ENCODE peak calls at places on chromosomes 6 and 20, in five cellular contexts. One of them, this sample, is unnamed.
A peak's percentile ranks its signal among the peaks of the same experiment; 100 is the strongest.

GRCh38 chr6:27472182-27472616 is 706 bp downstream of the ZNF184 start:
- ATAC-seq in naive thymus-derived CD4-positive, alpha-beta T cell: peak; percentile 82
- ATAC-seq in lower lobe of right lung: peak; percentile 76
- ATAC-seq in GM12878: peak; percentile 68
- ATAC-seq in upper lobe of left lung: peak; percentile 82
- ATAC-seq in this sample: peak; percentile 33

GRCh38 chr6:110560239-110561015 is 84.0 kb upstream of the SLC22A16 start:
- ATAC-seq in naive thymus-derived CD4-positive, alpha-beta T cell: peak; percentile 40
- ATAC-seq in GM12878: no peak
- ATAC-seq in lower lobe of right lung: no peak
- ATAC-seq in upper lobe of left lung: no peak
- ATAC-seq in this sample: no peak

GRCh38 chr6:145012039-145012662 is 723.2 kb downstream of the EPM2A start:
- ATAC-seq in lower lobe of right lung: no peak
- ATAC-seq in GM12878: no peak
- ATAC-seq in naive thymus-derived CD4-positive, alpha-beta T cell: no peak
- ATAC-seq in upper lobe of left lung: no peak
- ATAC-seq in this sample: no peak

GRCh38 chr6:164114656-164115055 is 700.1 kb downstream of the QKI start:
- ATAC-seq in lower lobe of right lung: no peak
- ATAC-seq in GM12878: no peak
- ATAC-seq in upper lobe of left lung: no peak
- ATAC-seq in naive thymus-derived CD4-positive, alpha-beta T cell: no peak
- ATAC-seq in this sample: no peak

GRCh38 chr6:31659649-31660223 is 842 bp downstream of the C6orf47 start:
- ATAC-seq in GM12878: peak; percentile 32
- ATAC-seq in naive thymus-derived CD4-positive, alpha-beta T cell: peak; percentile 47
- ATAC-seq in lower lobe of right lung: peak; percentile 68
- ATAC-seq in upper lobe of left lung: peak; percentile 34
- ATAC-seq in this sample: no peak

GRCh38 chr6:101613556-101613955 is 220.0 kb downstream of the GRIK2 start:
- ATAC-seq in lower lobe of right lung: no peak
- ATAC-seq in naive thymus-derived CD4-positive, alpha-beta T cell: no peak
- ATAC-seq in GM12878: no peak
- ATAC-seq in upper lobe of left lung: no peak
- ATAC-seq in this sample: no peak

GRCh38 chr6:21738180-21739094 is 144.9 kb downstream of the SOX4 start:
- ATAC-seq in naive thymus-derived CD4-positive, alpha-beta T cell: no peak
- ATAC-seq in GM12878: no peak
- ATAC-seq in lower lobe of right lung: peak; percentile 96
- ATAC-seq in upper lobe of left lung: peak; percentile 86
- ATAC-seq in this sample: no peak

GRCh38 chr20:50092436-50092835 is 20.5 kb downstream of the UBE2V1 start:
- ATAC-seq in GM12878: no peak
- ATAC-seq in upper lobe of left lung: no peak
- ATAC-seq in naive thymus-derived CD4-positive, alpha-beta T cell: no peak
- ATAC-seq in lower lobe of right lung: no peak
- ATAC-seq in this sample: no peak

GRCh38 chr20:53751394-53752368 is 158.0 kb upstream of the ZNF217 start:
- ATAC-seq in GM12878: peak; percentile 83
- ATAC-seq in naive thymus-derived CD4-positive, alpha-beta T cell: peak; percentile 61
- ATAC-seq in upper lobe of left lung: no peak
- ATAC-seq in lower lobe of right lung: peak; percentile 33
- ATAC-seq in this sample: no peak

GRCh38 chr6:80457044-80457933 is 350.8 kb downstream of the BCKDHB start:
- ATAC-seq in upper lobe of left lung: peak; percentile 82
- ATAC-seq in lower lobe of right lung: peak; percentile 92
- ATAC-seq in naive thymus-derived CD4-positive, alpha-beta T cell: no peak
- ATAC-seq in GM12878: no peak
- ATAC-seq in this sample: peak; percentile 96

GRCh38 chr6:111982681-111983080 is 71.2 kb upstream of the CCN6 start:
- ATAC-seq in upper lobe of left lung: no peak
- ATAC-seq in GM12878: no peak
- ATAC-seq in lower lobe of right lung: no peak
- ATAC-seq in naive thymus-derived CD4-positive, alpha-beta T cell: no peak
- ATAC-seq in this sample: no peak

GRCh38 chr6:99151634-99152344 is 197.7 kb downstream of the FAXC start:
- ATAC-seq in naive thymus-derived CD4-positive, alpha-beta T cell: no peak
- ATAC-seq in GM12878: peak; percentile 99
- ATAC-seq in lower lobe of right lung: peak; percentile 74
- ATAC-seq in upper lobe of left lung: no peak
- ATAC-seq in this sample: no peak

GRCh38 chr6:63872233-63872632 is 236.6 kb downstream of the PHF3 start:
- ATAC-seq in GM12878: no peak
- ATAC-seq in upper lobe of left lung: peak; percentile 43
- ATAC-seq in lower lobe of right lung: no peak
- ATAC-seq in naive thymus-derived CD4-positive, alpha-beta T cell: no peak
- ATAC-seq in this sample: no peak

GRCh38 chr20:23164176-23164601 is 78.1 kb upstream of the CD93 start:
- ATAC-seq in GM12878: no peak
- ATAC-seq in upper lobe of left lung: no peak
- ATAC-seq in lower lobe of right lung: no peak
- ATAC-seq in naive thymus-derived CD4-positive, alpha-beta T cell: no peak
- ATAC-seq in this sample: no peak

GRCh38 chr6:115680621-115681020 is 380.1 kb downstream of the FRK start:
- ATAC-seq in naive thymus-derived CD4-positive, alpha-beta T cell: no peak
- ATAC-seq in upper lobe of left lung: no peak
- ATAC-seq in GM12878: no peak
- ATAC-seq in lower lobe of right lung: no peak
- ATAC-seq in this sample: no peak

GRCh38 chr6:115675443-115675842 is 385.2 kb downstream of the FRK start:
- ATAC-seq in upper lobe of left lung: no peak
- ATAC-seq in naive thymus-derived CD4-positive, alpha-beta T cell: no peak
- ATAC-seq in lower lobe of right lung: no peak
- ATAC-seq in GM12878: no peak
- ATAC-seq in this sample: no peak
- H3K4me1 ChIP-seq in upper lobe of left lung: no peaks in the 10 kb centered on the region
- H3K4me1 ChIP-seq in naive thymus-derived CD4-positive, alpha-beta T cell: no peaks in the 10 kb centered on the region
- H3K4me1 ChIP-seq in lower lobe of right lung: no peaks in the 10 kb centered on the region
- H3K4me1 ChIP-seq in GM12878: no peaks in the 10 kb centered on the region
- H3K4me1 ChIP-seq in this sample: no peaks in the 10 kb centered on the region

GRCh38 chr6:121759370-121759769 is 323.9 kb downstream of the GJA1 start:
- ATAC-seq in lower lobe of right lung: no peak
- ATAC-seq in upper lobe of left lung: no peak
- ATAC-seq in naive thymus-derived CD4-positive, alpha-beta T cell: no peak
- ATAC-seq in GM12878: peak; percentile 80
- ATAC-seq in this sample: no peak

GRCh38 chr6:121760640-121761213 is 325.3 kb downstream of the GJA1 start:
- ATAC-seq in upper lobe of left lung: no peak
- ATAC-seq in lower lobe of right lung: no peak
- ATAC-seq in naive thymus-derived CD4-positive, alpha-beta T cell: no peak
- ATAC-seq in GM12878: no peak
- ATAC-seq in this sample: no peak

GRCh38 chr6:121764493-121764892 is 329.0 kb downstream of the GJA1 start:
- ATAC-seq in upper lobe of left lung: no peak
- ATAC-seq in lower lobe of right lung: no peak
- ATAC-seq in naive thymus-derived CD4-positive, alpha-beta T cell: no peak
- ATAC-seq in GM12878: peak; percentile 89
- ATAC-seq in this sample: no peak

GRCh38 chr6:121756643-121757042 is 321.2 kb downstream of the GJA1 start:
- ATAC-seq in naive thymus-derived CD4-positive, alpha-beta T cell: no peak
- ATAC-seq in upper lobe of left lung: no peak
- ATAC-seq in GM12878: no peak
- ATAC-seq in lower lobe of right lung: no peak
- ATAC-seq in this sample: no peak

DNA sequence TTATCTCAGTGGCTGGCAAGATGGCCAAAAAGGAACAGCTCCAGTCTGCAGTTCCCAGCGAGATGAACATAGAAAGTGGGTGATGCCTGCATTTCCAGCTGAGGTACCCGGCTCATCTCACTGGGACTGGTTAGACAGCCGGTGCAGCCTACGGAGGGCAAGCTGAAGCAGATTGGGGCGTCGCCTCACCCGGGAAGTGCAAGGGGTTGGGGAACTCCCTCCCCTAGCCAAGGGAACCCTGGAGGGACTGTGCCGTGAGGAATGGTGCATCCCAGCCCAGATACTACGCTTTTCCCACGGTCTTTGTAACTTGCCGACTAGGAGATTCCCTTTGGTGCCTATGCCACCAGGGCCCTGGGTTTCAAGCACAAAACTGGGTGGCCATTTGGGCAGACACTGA is 324.7 kb downstream of the GJA1 start:
- ATAC-seq in lower lobe of right lung: no peak
- ATAC-seq in naive thymus-derived CD4-positive, alpha-beta T cell: no peak
- ATAC-seq in upper lobe of left lung: no peak
- ATAC-seq in GM12878: no peak
- ATAC-seq in this sample: no peak
- H3K4me1 ChIP-seq in lower lobe of right lung: no peaks in the 10 kb centered on the region
- H3K4me1 ChIP-seq in naive thymus-derived CD4-positive, alpha-beta T cell: no peaks in the 10 kb centered on the region
- H3K4me1 ChIP-seq in upper lobe of left lung: no peaks in the 10 kb centered on the region
- H3K4me1 ChIP-seq in GM12878: peaks cover 3% of the 10 kb centered on the region
- H3K4me1 ChIP-seq in this sample: peaks cover 4% of the 10 kb centered on the region

GRCh38 chr6:108654465-108655106 is 93.9 kb downstream of the FOXO3 start:
- ATAC-seq in lower lobe of right lung: no peak
- ATAC-seq in naive thymus-derived CD4-positive, alpha-beta T cell: no peak
- ATAC-seq in GM12878: no peak
- ATAC-seq in upper lobe of left lung: no peak
- ATAC-seq in this sample: no peak

GRCh38 chr6:108658174-108658573 is 97.5 kb downstream of the FOXO3 start:
- ATAC-seq in lower lobe of right lung: no peak
- ATAC-seq in GM12878: no peak
- ATAC-seq in naive thymus-derived CD4-positive, alpha-beta T cell: no peak
- ATAC-seq in upper lobe of left lung: no peak
- ATAC-seq in this sample: no peak

GRCh38 chr6:108655840-108656650 is 95.3 kb downstream of the FOXO3 start:
- ATAC-seq in upper lobe of left lung: no peak
- ATAC-seq in naive thymus-derived CD4-positive, alpha-beta T cell: no peak
- ATAC-seq in GM12878: no peak
- ATAC-seq in lower lobe of right lung: peak; percentile 27
- ATAC-seq in this sample: peak; percentile 24

GRCh38 chr6:108653864-108654402 is 93.2 kb downstream of the FOXO3 start:
- ATAC-seq in upper lobe of left lung: no peak
- ATAC-seq in GM12878: no peak
- ATAC-seq in naive thymus-derived CD4-positive, alpha-beta T cell: no peak
- ATAC-seq in lower lobe of right lung: peak; percentile 64
- ATAC-seq in this sample: peak; percentile 78

DNA sequence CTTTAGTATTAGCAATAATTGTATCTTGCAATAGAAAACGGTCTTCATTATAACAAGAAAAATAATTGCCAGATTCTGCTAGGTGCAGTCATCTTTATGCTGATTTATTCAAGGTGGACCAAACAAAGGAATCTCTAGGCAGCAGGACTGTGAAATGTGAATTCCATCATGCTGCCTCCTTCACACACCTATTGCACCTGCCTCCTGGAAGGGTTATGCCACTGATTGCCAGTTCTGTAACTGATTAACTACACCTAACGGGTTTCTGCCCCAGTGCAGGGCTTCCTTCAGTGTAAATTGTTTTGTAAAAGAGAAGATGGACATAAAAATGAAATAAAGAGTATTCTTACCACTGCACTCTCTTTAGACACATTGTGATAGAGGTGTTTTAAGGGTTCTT is 96.1 kb downstream of the FOXO3 start:
- ATAC-seq in naive thymus-derived CD4-positive, alpha-beta T cell: no peak
- ATAC-seq in GM12878: no peak
- ATAC-seq in lower lobe of right lung: peak; percentile 56
- ATAC-seq in upper lobe of left lung: no peak
- ATAC-seq in this sample: no peak
- H3K4me1 ChIP-seq in naive thymus-derived CD4-positive, alpha-beta T cell: peaks cover 10% of the 10 kb centered on the region
- H3K4me1 ChIP-seq in GM12878: no peaks in the 10 kb centered on the region
- H3K4me1 ChIP-seq in lower lobe of right lung: peaks cover 67% of the 10 kb centered on the region
- H3K4me1 ChIP-seq in upper lobe of left lung: peaks cover 42% of the 10 kb centered on the region
- H3K4me1 ChIP-seq in this sample: peaks cover 42% of the 10 kb centered on the region

DNA sequence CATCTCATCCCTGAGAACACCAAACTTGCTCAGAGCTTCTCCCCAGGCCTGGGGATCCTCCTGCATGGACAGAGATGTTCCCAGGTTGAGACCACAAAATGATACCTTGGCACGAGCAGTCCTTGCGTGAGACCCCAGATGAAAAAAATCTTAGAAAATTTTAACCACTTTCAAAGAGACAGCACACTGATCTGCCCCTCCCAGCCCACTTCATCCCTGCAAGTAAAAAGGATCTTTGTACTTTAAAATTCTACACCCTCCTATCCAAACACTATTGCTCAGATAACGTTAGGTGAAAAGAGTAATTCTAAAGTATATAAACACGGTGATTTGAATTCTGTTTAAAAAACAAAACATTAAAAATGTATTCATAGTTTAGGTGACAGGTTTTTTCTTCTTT is 98.5 kb downstream of the SLC23A2 start:
- ATAC-seq in lower lobe of right lung: no peak
- ATAC-seq in upper lobe of left lung: no peak
- ATAC-seq in GM12878: no peak
- ATAC-seq in naive thymus-derived CD4-positive, alpha-beta T cell: no peak
- ATAC-seq in this sample: no peak
- H3K4me1 ChIP-seq in lower lobe of right lung: peaks cover 13% of the 10 kb centered on the region
- H3K4me1 ChIP-seq in upper lobe of left lung: peaks cover 10% of the 10 kb centered on the region
- H3K4me1 ChIP-seq in GM12878: no peaks in the 10 kb centered on the region
- H3K4me1 ChIP-seq in naive thymus-derived CD4-positive, alpha-beta T cell: no peaks in the 10 kb centered on the region
- H3K4me1 ChIP-seq in this sample: peaks cover 11% of the 10 kb centered on the region

GRCh38 chr6:161141173-161141572 is 132.7 kb downstream of the AGPAT4 start:
- ATAC-seq in naive thymus-derived CD4-positive, alpha-beta T cell: no peak
- ATAC-seq in lower lobe of right lung: no peak
- ATAC-seq in GM12878: no peak
- ATAC-seq in upper lobe of left lung: no peak
- ATAC-seq in this sample: no peak

GRCh38 chr6:161138545-161139303 is 135.1 kb downstream of the AGPAT4 start:
- ATAC-seq in lower lobe of right lung: no peak
- ATAC-seq in GM12878: no peak
- ATAC-seq in upper lobe of left lung: no peak
- ATAC-seq in naive thymus-derived CD4-positive, alpha-beta T cell: no peak
- ATAC-seq in this sample: no peak

GRCh38 chr6:161139304-161139765 is 134.5 kb downstream of the AGPAT4 start:
- ATAC-seq in upper lobe of left lung: no peak
- ATAC-seq in naive thymus-derived CD4-positive, alpha-beta T cell: no peak
- ATAC-seq in GM12878: no peak
- ATAC-seq in lower lobe of right lung: no peak
- ATAC-seq in this sample: no peak

GRCh38 chr6:161139766-161140553 is 133.9 kb downstream of the AGPAT4 start:
- ATAC-seq in lower lobe of right lung: no peak
- ATAC-seq in GM12878: no peak
- ATAC-seq in naive thymus-derived CD4-positive, alpha-beta T cell: no peak
- ATAC-seq in upper lobe of left lung: no peak
- ATAC-seq in this sample: peak; percentile 68

GRCh38 chr6:161140554-161140875 is 133.3 kb downstream of the AGPAT4 start:
- ATAC-seq in GM12878: no peak
- ATAC-seq in naive thymus-derived CD4-positive, alpha-beta T cell: no peak
- ATAC-seq in upper lobe of left lung: no peak
- ATAC-seq in lower lobe of right lung: no peak
- ATAC-seq in this sample: no peak
- H3K4me1 ChIP-seq in GM12878: peaks cover 12% of the 10 kb centered on the region
- H3K4me1 ChIP-seq in naive thymus-derived CD4-positive, alpha-beta T cell: no peaks in the 10 kb centered on the region
- H3K4me1 ChIP-seq in upper lobe of left lung: no peaks in the 10 kb centered on the region
- H3K4me1 ChIP-seq in lower lobe of right lung: no peaks in the 10 kb centered on the region
- H3K4me1 ChIP-seq in this sample: no peaks in the 10 kb centered on the region

This sample was measured in gastroesophageal sphincter.